ENCODE peak calls at places on chromosome 7, in five cellular contexts. S is A549; N is activated CD4-positive, alpha-beta T cell treated with anti-CD3 and anti-CD28 coated beads, Interleukin-2, amount 10 ng/mL, durations not matched to agents 7 days and 5 days; B is tibial artery; P is foreskin fibroblast. Q is an unnamed sample.

GRCh38 chr7:63899691-63900393 is 98.8 kb upstream of the ZNF722 start:
- DNase-seq in S (no peak), N (peak; percentile 81), B (peak; percentile 87), P (no peak), Q (peak; percentile 95)

GRCh38 chr7:65235586-65235985 is 138.1 kb upstream of the ZNF92 start:
- DNase-seq in S (no peak), N (no peak), B (no peak), P (no peak), Q (no peak)

GRCh38 chr7:23680417-23681405 is 712 bp downstream of the FAM221A start:
- DNase-seq in S (no peak), N (peak; percentile 50), B (peak; percentile 79), P (peak; percentile 70), Q (peak; percentile 81)

GRCh38 chr7:151615058-151615457 is 95.4 kb upstream of the RHEB start:
- DNase-seq in S (no peak), N (no peak), B (no peak), P (no peak), Q (no peak)

GRCh38 chr7:134730359-134730758 is 49.1 kb upstream of the CALD1 start:
- DNase-seq in S (no peak), N (no peak), B (no peak), P (peak; percentile 55), Q (no peak)

GRCh38 chr7:132904209-132904608 is 177.7 kb downstream of the CHCHD3 start:
- DNase-seq in S (no peak), N (no peak), B (no peak), P (no peak), Q (no peak)

GRCh38 chr7:15829689-15830088 is 143.2 kb upstream of the MEOX2 start:
- DNase-seq in S (no peak), N (no peak), B (peak; percentile 68), P (peak; percentile 52), Q (no peak)

GRCh38 chr7:77467453-77467852 is 51.3 kb upstream of the GSAP start:
- DNase-seq in S (no peak), N (no peak), B (no peak), P (no peak), Q (peak; percentile 62)

GRCh38 chr7:30379741-30380140 is 95.3 kb downstream of the ZNRF2 start:
- DNase-seq in S (no peak), N (no peak), B (no peak), P (no peak), Q (no peak)

GRCh38 chr7:42345478-42346299 is 108.7 kb upstream of the GLI3 start:
- DNase-seq in S (no peak), N (no peak), B (no peak), P (peak; percentile 16), Q (no peak)

GRCh38 chr7:142391191-142391992 is 133.5 kb upstream of the PRSS58 start:
- DNase-seq in S (no peak), N (peak; percentile 42), B (no peak), P (no peak), Q (no peak)

GRCh38 chr7:83872501-83872900 is 223.6 kb upstream of the SEMA3E start:
- DNase-seq in S (no peak), N (no peak), B (no peak), P (no peak), Q (no peak)

GRCh38 chr7:131011976-131012375 is 278.0 kb upstream of the KLF14 start:
- DNase-seq in S (peak; percentile 58), N (no peak), B (no peak), P (peak; percentile 86), Q (no peak)

GRCh38 chr7:77427996-77428603 is 12.0 kb upstream of the GSAP start:
- DNase-seq in S (no peak), N (peak; percentile 31), B (no peak), P (peak; percentile 90), Q (no peak)

GRCh38 chr7:134293029-134293740 is 23.5 kb downstream of the SLC35B4 start:
- DNase-seq in S (no peak), N (no peak), B (no peak), P (no peak), Q (no peak)

GRCh38 chr7:111053035-111053434 is 37.9 kb upstream of the LRRN3 start:
- DNase-seq in S (no peak), N (no peak), B (no peak), P (no peak), Q (no peak)

GRCh38 chr7:22333680-22334141 is 23.2 kb downstream of the RAPGEF5 start:
- DNase-seq in S (no peak), N (no peak), B (no peak), P (no peak), Q (peak; percentile 40)

GRCh38 chr7:35993113-35993512 is 159.9 kb upstream of the EEPD1 start:
- DNase-seq in S (no peak), N (no peak), B (no peak), P (peak; percentile 13), Q (no peak)

GRCh38 chr7:70266186-70266585 is 667.9 kb downstream of the AUTS2 start:
- DNase-seq in S (no peak), N (no peak), B (no peak), P (no peak), Q (no peak)

GRCh38 chr7:120028636-120029035 is 244.3 kb upstream of the KCND2 start:
- DNase-seq in S (no peak), N (no peak), B (no peak), P (peak; percentile 77), Q (no peak)

GRCh38 chr7:130910949-130911944 is 177.2 kb upstream of the KLF14 start:
- DNase-seq in S (no peak), N (no peak), B (no peak), P (peak; percentile 62), Q (no peak)

GRCh38 chr7:6658618-6659345 is 21.7 kb downstream of the ZNF316 start:
- DNase-seq in S (no peak), N (no peak), B (no peak), P (no peak), Q (no peak)

GRCh38 chr7:69599211-69599878 is 1.1 kb downstream of the AUTS2 start:
- DNase-seq in S (peak; percentile 20), N (no peak), B (no peak), P (peak; percentile 10), Q (peak; percentile 76)

GRCh38 chr7:68020102-68020501 is 1023.5 kb downstream of the TYW1 start:
- DNase-seq in S (no peak), N (no peak), B (no peak), P (no peak), Q (no peak)

GRCh38 chr7:117479480-117480224 is at the start of gene CFTR:
- DNase-seq in S (peak; percentile 2), N (no peak), B (no peak), P (no peak), Q (peak; percentile 42)

GRCh38 chr7:140144821-140145220 is 32.0 kb downstream of the KDM7A start:
- DNase-seq in S (no peak), N (no peak), B (no peak), P (no peak), Q (no peak)

GRCh38 chr7:30463400-30464145 is 15.0 kb downstream of the NOD1 start:
- DNase-seq in S (no peak), N (no peak), B (no peak), P (no peak), Q (no peak)

GRCh38 chr7:121752706-121753105 is 120.3 kb upstream of the PTPRZ1 start:
- DNase-seq in S (no peak), N (no peak), B (no peak), P (no peak), Q (no peak)

GRCh38 chr7:151245360-151246160 is 2.9 kb downstream of the SMARCD3 start:
- DNase-seq in S (peak; percentile 88), N (peak; percentile 63), B (no peak), P (peak; percentile 67), Q (peak; percentile 65)

GRCh38 chr7:121393005-121393366 is 3.1 kb downstream of the FAM3C start:
- DNase-seq in S (no peak), N (no peak), B (no peak), P (no peak), Q (no peak)

GRCh38 chr7:42982604-42983115 is 50.5 kb downstream of the MRPL32 start:
- DNase-seq in S (no peak), N (no peak), B (no peak), P (no peak), Q (no peak)

GRCh38 chr7:22433710-22434460 is 66.1 kb downstream of the STEAP1B start:
- DNase-seq in S (no peak), N (no peak), B (no peak), P (peak; percentile 57), Q (no peak)

GRCh38 chr7:20329389-20330175 is 1.1 kb upstream of the ITGB8 start:
- DNase-seq in S (peak; percentile 81), N (no peak), B (peak; percentile 73), P (peak; percentile 78), Q (peak; percentile 70)